ENCODE peak calls at places on chromosomes 5 and 9, in seven cellular contexts. One of them, this sample, is unnamed.

GRCh38 chr9:136683755-136684154 is 3.5 kb downstream of the AGPAT2 start:
- DNase-seq in iPS-NIHi11: no peak
- DNase-seq in fibroblast of lung: no peak
- DNase-seq in adipocyte: no peak
- DNase-seq in progenitor cell of endocrine pancreas: no peak
- DNase-seq in NCI-H460: no peak
- DNase-seq in M059J: no peak
- DNase-seq in this sample: no peak

GRCh38 chr5:149940941-149941644 is 3.5 kb downstream of the PDE6A start:
- DNase-seq in iPS-NIHi11: no peak
- DNase-seq in fibroblast of lung: no peak
- DNase-seq in adipocyte: no peak
- DNase-seq in progenitor cell of endocrine pancreas: no peak
- DNase-seq in NCI-H460: no peak
- DNase-seq in M059J: no peak
- DNase-seq in this sample: no peak

GRCh38 chr9:128383007-128383753 is 12.0 kb downstream of the URM1 start:
- DNase-seq in iPS-NIHi11: peak; percentile 76
- DNase-seq in fibroblast of lung: no peak
- DNase-seq in adipocyte: no peak
- DNase-seq in progenitor cell of endocrine pancreas: no peak
- DNase-seq in NCI-H460: no peak
- DNase-seq in M059J: no peak
- DNase-seq in this sample: no peak

GRCh38 chr9:13860019-13860418 is 453.9 kb downstream of the NFIB start:
- DNase-seq in iPS-NIHi11: no peak
- DNase-seq in fibroblast of lung: peak; percentile 67
- DNase-seq in adipocyte: no peak
- DNase-seq in progenitor cell of endocrine pancreas: no peak
- DNase-seq in NCI-H460: no peak
- DNase-seq in M059J: no peak
- DNase-seq in this sample: no peak

GRCh38 chr9:105608685-105609598 is 51.0 kb downstream of the FKTN start:
- DNase-seq in iPS-NIHi11: peak; percentile 49
- DNase-seq in fibroblast of lung: peak; percentile 71
- DNase-seq in adipocyte: peak; percentile 82
- DNase-seq in progenitor cell of endocrine pancreas: no peak
- DNase-seq in NCI-H460: peak; percentile 52
- DNase-seq in M059J: peak; percentile 63
- DNase-seq in this sample: no peak

GRCh38 chr5:143887302-143887638 is 75.3 kb downstream of the HMHB1 start:
- DNase-seq in iPS-NIHi11: no peak
- DNase-seq in fibroblast of lung: peak; percentile 53
- DNase-seq in adipocyte: peak; percentile 55
- DNase-seq in progenitor cell of endocrine pancreas: no peak
- DNase-seq in NCI-H460: no peak
- DNase-seq in M059J: peak; percentile 85
- DNase-seq in this sample: no peak

GRCh38 chr9:69089491-69089890 is 53.9 kb downstream of the FXN start:
- DNase-seq in iPS-NIHi11: peak; percentile 53
- DNase-seq in fibroblast of lung: no peak
- DNase-seq in adipocyte: no peak
- DNase-seq in progenitor cell of endocrine pancreas: no peak
- DNase-seq in NCI-H460: no peak
- DNase-seq in M059J: no peak
- DNase-seq in this sample: no peak

GRCh38 chr9:86602715-86603114 is 248.5 kb upstream of the TUT7 start:
- DNase-seq in iPS-NIHi11: no peak
- DNase-seq in fibroblast of lung: no peak
- DNase-seq in adipocyte: no peak
- DNase-seq in progenitor cell of endocrine pancreas: no peak
- DNase-seq in NCI-H460: no peak
- DNase-seq in M059J: no peak
- DNase-seq in this sample: no peak

GRCh38 chr9:114804504-114804903 is 1.3 kb downstream of the TNFSF15 start:
- DNase-seq in iPS-NIHi11: no peak
- DNase-seq in fibroblast of lung: peak; percentile 81
- DNase-seq in adipocyte: peak; percentile 71
- DNase-seq in progenitor cell of endocrine pancreas: no peak
- DNase-seq in NCI-H460: no peak
- DNase-seq in M059J: peak; percentile 97
- DNase-seq in this sample: no peak

GRCh38 chr5:113900831-113901230 is 387.3 kb downstream of the YTHDC2 start:
- DNase-seq in iPS-NIHi11: no peak
- DNase-seq in fibroblast of lung: no peak
- DNase-seq in adipocyte: no peak
- DNase-seq in progenitor cell of endocrine pancreas: no peak
- DNase-seq in NCI-H460: no peak
- DNase-seq in M059J: no peak
- DNase-seq in this sample: no peak

GRCh38 chr9:136306691-136307208 is 2.9 kb upstream of the CCDC187 start:
- DNase-seq in iPS-NIHi11: no peak
- DNase-seq in fibroblast of lung: no peak
- DNase-seq in adipocyte: no peak
- DNase-seq in progenitor cell of endocrine pancreas: no peak
- DNase-seq in NCI-H460: no peak
- DNase-seq in M059J: peak; percentile 41
- DNase-seq in this sample: no peak

GRCh38 chr9:13810510-13810909 is 503.4 kb downstream of the NFIB start:
- DNase-seq in iPS-NIHi11: no peak
- DNase-seq in fibroblast of lung: peak; percentile 78
- DNase-seq in adipocyte: peak; percentile 30
- DNase-seq in progenitor cell of endocrine pancreas: no peak
- DNase-seq in NCI-H460: no peak
- DNase-seq in M059J: peak; percentile 62
- DNase-seq in this sample: no peak

GRCh38 chr5:40266952-40267351 is 412.8 kb upstream of the PTGER4 start:
- DNase-seq in iPS-NIHi11: no peak
- DNase-seq in fibroblast of lung: no peak
- DNase-seq in adipocyte: no peak
- DNase-seq in progenitor cell of endocrine pancreas: no peak
- DNase-seq in NCI-H460: no peak
- DNase-seq in M059J: no peak
- DNase-seq in this sample: no peak

GRCh38 chr5:14635656-14636055 is 28.9 kb upstream of the OTULIN start:
- DNase-seq in iPS-NIHi11: no peak
- DNase-seq in fibroblast of lung: no peak
- DNase-seq in adipocyte: no peak
- DNase-seq in progenitor cell of endocrine pancreas: no peak
- DNase-seq in NCI-H460: no peak
- DNase-seq in M059J: no peak
- DNase-seq in this sample: no peak

GRCh38 chr5:162703914-162704313 is 636.3 kb downstream of the GABRG2 start:
- DNase-seq in iPS-NIHi11: peak; percentile 16
- DNase-seq in fibroblast of lung: no peak
- DNase-seq in adipocyte: no peak
- DNase-seq in progenitor cell of endocrine pancreas: no peak
- DNase-seq in NCI-H460: no peak
- DNase-seq in M059J: no peak
- DNase-seq in this sample: no peak

GRCh38 chr9:31027678-31028077 is 1356.8 kb upstream of the ACO1 start:
- DNase-seq in iPS-NIHi11: no peak
- DNase-seq in fibroblast of lung: no peak
- DNase-seq in adipocyte: no peak
- DNase-seq in progenitor cell of endocrine pancreas: no peak
- DNase-seq in NCI-H460: no peak
- DNase-seq in M059J: no peak
- DNase-seq in this sample: no peak

GRCh38 chr5:60700347-60700815 is 415 bp upstream of the DEPDC1B start:
- DNase-seq in iPS-NIHi11: no peak
- DNase-seq in fibroblast of lung: peak; percentile 30
- DNase-seq in adipocyte: peak; percentile 43
- DNase-seq in progenitor cell of endocrine pancreas: no peak
- DNase-seq in NCI-H460: peak; percentile 6
- DNase-seq in M059J: peak; percentile 29
- DNase-seq in this sample: no peak

GRCh38 chr5:1522601-1523479 is 920 bp downstream of the LPCAT1 start:
- DNase-seq in iPS-NIHi11: no peak
- DNase-seq in fibroblast of lung: no peak
- DNase-seq in adipocyte: peak; percentile 66
- DNase-seq in progenitor cell of endocrine pancreas: no peak
- DNase-seq in NCI-H460: no peak
- DNase-seq in M059J: peak; percentile 20
- DNase-seq in this sample: peak; percentile 42

GRCh38 chr9:17019398-17019797 is 115.4 kb upstream of the CNTLN start:
- DNase-seq in iPS-NIHi11: no peak
- DNase-seq in fibroblast of lung: no peak
- DNase-seq in adipocyte: no peak
- DNase-seq in progenitor cell of endocrine pancreas: no peak
- DNase-seq in NCI-H460: no peak
- DNase-seq in M059J: no peak
- DNase-seq in this sample: no peak

This sample was measured in CD14-positive monocyte.